ENCODE peak calls at places on chromosomes 3 and 15, in seven cellular contexts. R is HepG2, U is HCT116, F is H1, I is SK-N-SH, S is K562, P is GM12878. E is an unnamed sample.

GRCh38 chr15:99412082-99412481 is 153.7 kb upstream of the MEF2A start:
- DNase-seq in S (no peak), F (no peak), I (no peak), U (no peak), P (no peak), R (no peak), E (no peak)

GRCh38 chr3:128432301-128432897 is 34.3 kb downstream of the DNAJB8 start:
- DNase-seq in R (no peak), F (peak; percentile 80), P (no peak), S (peak; percentile 36), U (no peak), I (peak; percentile 44), E (no peak)

GRCh38 chr3:65785065-65785645 is 253.6 kb downstream of the MAGI1 start:
- DNase-seq in U (peak; percentile 32), P (no peak), S (peak; percentile 29), R (peak; percentile 41), I (peak; percentile 57), F (no peak), E (peak; percentile 12)

GRCh38 chr3:129445472-129445871 is 5.4 kb downstream of the IFT122 start:
- DNase-seq in I (no peak), F (no peak), S (no peak), R (no peak), U (no peak), P (no peak), E (no peak)

GRCh38 chr15:99717129-99718024 is 15.9 kb downstream of the LYSMD4 start:
- DNase-seq in F (no peak), U (no peak), R (no peak), I (no peak), P (no peak), S (no peak), E (no peak)

GRCh38 chr3:43692971-43693370 is 2.2 kb downstream of the ABHD5 start:
- DNase-seq in F (no peak), S (no peak), R (no peak), P (no peak), U (no peak), I (no peak), E (no peak)

GRCh38 chr3:30263238-30263920 is 343.0 kb upstream of the TGFBR2 start:
- DNase-seq in F (no peak), I (no peak), P (no peak), R (no peak), S (no peak), U (no peak), E (no peak)

GRCh38 chr3:38649500-38650247 is at the start of gene SCN5A:
- DNase-seq in I (peak; percentile 94), F (peak; percentile 82), P (no peak), U (no peak), R (no peak), S (peak; percentile 99), E (no peak)

GRCh38 chr15:65006876-65007275 is 17.2 kb upstream of the SPG21 start:
- DNase-seq in U (no peak), S (no peak), F (no peak), P (no peak), R (no peak), I (no peak), E (no peak)

GRCh38 chr3:78823859-78824258 is 943.9 kb downstream of the ROBO1 start:
- DNase-seq in U (no peak), S (no peak), F (no peak), R (peak; percentile 37), P (no peak), I (no peak), E (no peak)

GRCh38 chr15:51095681-51096331 is 1.1 kb upstream of the TNFAIP8L3 start:
- DNase-seq in R (no peak), S (no peak), F (no peak), P (no peak), I (no peak), U (no peak), E (no peak)

GRCh38 chr15:85795669-85796305 is 1.1 kb upstream of the KLHL25 start:
- DNase-seq in F (no peak), P (no peak), R (no peak), S (no peak), U (no peak), I (no peak), E (no peak)

GRCh38 chr15:84736375-84736774 is 12.0 kb upstream of the ZNF592 start:
- DNase-seq in U (no peak), R (no peak), P (peak; percentile 96), I (no peak), F (no peak), S (no peak), E (no peak)

GRCh38 chr3:160331127-160331937 is 67.7 kb downstream of the IFT80 start:
- DNase-seq in U (peak; percentile 29), I (no peak), P (no peak), F (no peak), R (peak; percentile 86), S (no peak), E (peak; percentile 56)

GRCh38 chr3:103813955-103814354 is 1379.1 kb downstream of the ZPLD1 start:
- DNase-seq in I (no peak), F (no peak), P (no peak), R (no peak), U (no peak), S (no peak), E (no peak)

GRCh38 chr15:101808201-101808600 is 3.8 kb upstream of the OR4F15 start:
- DNase-seq in P (no peak), F (no peak), I (no peak), U (no peak), S (no peak), R (no peak), E (no peak)

GRCh38 chr3:41221278-41221677 is 22.0 kb downstream of the CTNNB1 start:
- DNase-seq in S (no peak), P (no peak), U (no peak), R (no peak), F (no peak), I (no peak), E (no peak)
- H3K4me1 ChIP-seq in S (peaks cover 5% of the 10 kb centered on the region), P (no peaks in the 10 kb centered on the region), U (no peaks in the 10 kb centered on the region), R (peaks cover 58% of the 10 kb centered on the region), F (no peaks in the 10 kb centered on the region), I (peaks cover 10% of the 10 kb centered on the region), E (peaks cover 7% of the 10 kb centered on the region)

GRCh38 chr3:15646924-15647511 is 45.5 kb downstream of the BTD start:
- DNase-seq in P (no peak), U (peak; percentile 88), R (no peak), I (no peak), S (no peak), F (no peak), E (peak; percentile 75)
- TF ChIP-seq POLR2AphosphoS5 in P (no peak), U (peak; percentile 64), R (no peak), I (peak; percentile 65), S (no peak), F (no peak), E (no peak)

GRCh38 chr15:82570721-82571519 is 30.7 kb upstream of the RPS17 start:
- DNase-seq in P (no peak), U (no peak), I (peak; percentile 42), S (no peak), F (peak; percentile 54), R (no peak), E (no peak)

GRCh38 chr15:82572311-82572710 is 32.1 kb upstream of the RPS17 start:
- DNase-seq in F (no peak), U (no peak), I (peak; percentile 21), S (no peak), P (no peak), R (no peak), E (no peak)

GRCh38 chr15:82569834-82570233 is 29.6 kb upstream of the RPS17 start:
- DNase-seq in P (no peak), S (no peak), R (no peak), U (no peak), I (no peak), F (no peak), E (no peak)

GRCh38 chr15:82572986-82573385 is 32.7 kb upstream of the RPS17 start:
- DNase-seq in P (no peak), F (no peak), S (no peak), R (no peak), I (peak; percentile 19), U (no peak), E (no peak)

GRCh38 chr15:82571722-82572222 is 31.5 kb upstream of the RPS17 start:
- DNase-seq in F (peak; percentile 69), U (no peak), S (peak; percentile 37), P (no peak), R (no peak), I (peak; percentile 80), E (no peak)
- TF ChIP-seq SIN3A in F (no peak), U (no peak), S (no peak), P (no peak), R (no peak), I (no peak), E (no peak)

DNA sequence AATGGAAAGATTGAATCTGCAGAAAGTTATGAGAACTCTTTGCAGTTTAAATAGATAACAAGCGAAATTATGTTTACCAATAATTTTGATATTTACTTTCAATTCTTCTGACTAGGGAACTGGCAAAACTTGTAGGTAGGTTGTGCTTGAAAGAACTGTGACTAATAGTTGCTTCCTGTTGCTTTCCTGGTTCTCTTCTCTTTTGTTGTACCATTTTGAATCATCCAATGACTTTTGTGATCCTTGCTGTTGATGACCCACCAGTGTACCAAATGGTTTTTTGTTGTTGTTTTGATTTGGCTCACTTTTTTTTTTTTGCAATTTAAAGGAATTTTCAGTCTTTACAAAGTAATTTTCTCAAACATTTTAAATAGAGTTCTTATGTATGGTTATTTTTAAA is 64.9 kb upstream of the DCBLD2 start:
- DNase-seq in U (peak; percentile 49), F (no peak), S (no peak), R (no peak), P (no peak), I (no peak), E (no peak)
- H3K4me1 ChIP-seq in U (peaks cover 99% of the 10 kb centered on the region), F (no peaks in the 10 kb centered on the region), S (no peaks in the 10 kb centered on the region), R (peaks cover 9% of the 10 kb centered on the region), P (no peaks in the 10 kb centered on the region), I (peaks cover 62% of the 10 kb centered on the region), E (no peaks in the 10 kb centered on the region)

GRCh38 chr3:188832961-188833615 is 338.7 kb upstream of the TPRG1 start:
- DNase-seq in F (no peak), R (no peak), I (no peak), U (no peak), P (no peak), S (no peak), E (no peak)
- TF ChIP-seq POLR2AphosphoS5 in F (no peak), R (no peak), I (no peak), U (no peak), P (no peak), S (no peak), E (no peak)

GRCh38 chr15:75718326-75718725 is 5.7 kb upstream of the CSPG4 start:
- DNase-seq in F (no peak), P (no peak), I (peak; percentile 47), U (no peak), R (no peak), S (no peak), E (no peak)
- TF ChIP-seq SIN3A in F (no peak), P (no peak), I (peak; percentile 57), U (no peak), R (no peak), S (no peak), E (no peak)

GRCh38 chr3:4985330-4986174 is 6.3 kb downstream of the BHLHE40 start:
- DNase-seq in I (no peak), R (peak; percentile 83), S (no peak), U (peak; percentile 77), F (no peak), P (no peak), E (no peak)
- H3K4me1 ChIP-seq in I (peaks cover 40% of the 10 kb centered on the region), R (peaks cover 66% of the 10 kb centered on the region), S (peaks cover 74% of the 10 kb centered on the region), U (peaks cover 99% of the 10 kb centered on the region), F (peaks cover 5% of the 10 kb centered on the region), P (peaks cover 38% of the 10 kb centered on the region), E (peaks cover 46% of the 10 kb centered on the region)

E was measured in Panc1.